ENCODE peak calls at places on chromosome 21, in eight cellular contexts. Y, F, O, C, M, K, N and B are unnamed samples.
A peak's percentile ranks its signal among the peaks of the same experiment; 100 is the strongest.

GRCh38 chr21:43306391-43306790 is 120.5 kb downstream of the SIK1 start:
- DNase-seq in N (no peak), Y (no peak), F (no peak), K (no peak), M (no peak), O (no peak), C (no peak), B (no peak)

GRCh38 chr21:36419996-36420395 is 34.8 kb downstream of the CHAF1B start:
- DNase-seq in N (peak; percentile 72), O (peak; percentile 92), K (peak; percentile 84), F (peak; percentile 74), Y (peak; percentile 92), M (peak; percentile 88), C (peak; percentile 66), B (peak; percentile 77)

GRCh38 chr21:36927718-36928117 is 38.8 kb downstream of the HLCS start:
- DNase-seq in M (peak; percentile 86), F (peak; percentile 73), K (peak; percentile 43), N (peak; percentile 83), C (peak; percentile 60), O (peak; percentile 91), Y (peak; percentile 77), B (peak; percentile 79)

GRCh38 chr21:33761104-33762036 is 119.1 kb downstream of the ITSN1 start:
- DNase-seq in K (peak; percentile 46), M (no peak), F (no peak), Y (peak; percentile 98), O (peak; percentile 79), C (peak; percentile 81), N (no peak), B (peak; percentile 37)

GRCh38 chr21:27219068-27219467 is 252.2 kb upstream of the ADAMTS5 start:
- DNase-seq in F (no peak), Y (peak; percentile 6), M (no peak), K (no peak), O (no peak), C (peak; percentile 67), N (no peak), B (no peak)

GRCh38 chr21:15986277-15986676 is 256.5 kb downstream of the USP25 start:
- DNase-seq in M (no peak), F (no peak), O (no peak), K (no peak), N (no peak), C (no peak), Y (no peak), B (no peak)

GRCh38 chr21:36385909-36386642 is 884 bp downstream of the CHAF1B start:
- DNase-seq in Y (no peak), M (peak; percentile 11), K (no peak), O (no peak), F (no peak), C (peak; percentile 30), N (no peak), B (no peak)

GRCh38 chr21:36704958-36705678 is 6.2 kb downstream of the SIM2 start:
- DNase-seq in M (peak; percentile 47), O (no peak), N (no peak), K (no peak), F (no peak), Y (no peak), C (no peak), B (no peak)

GRCh38 chr21:25929859-25930520 is 195.2 kb downstream of the GABPA start:
- DNase-seq in K (no peak), O (peak; percentile 21), M (peak; percentile 18), F (no peak), N (no peak), Y (peak; percentile 71), C (peak; percentile 64), B (no peak)

GRCh38 chr21:33541105-33541711 is 709 bp downstream of the GART start:
- DNase-seq in O (no peak), M (peak; percentile 12), N (no peak), C (no peak), K (no peak), Y (peak; percentile 63), F (no peak), B (peak; percentile 27)

GRCh38 chr21:24118738-24119470 is 1488.4 kb downstream of the MRPL39 start:
- DNase-seq in N (no peak), F (no peak), O (no peak), C (no peak), K (no peak), Y (no peak), M (no peak), B (no peak)

GRCh38 chr21:40511976-40512375 is 335.0 kb downstream of the DSCAM start:
- DNase-seq in K (no peak), O (no peak), F (no peak), C (peak; percentile 58), M (no peak), N (no peak), Y (no peak), B (no peak)

GRCh38 chr21:36699546-36700294 is 805 bp downstream of the SIM2 start:
- DNase-seq in F (no peak), Y (no peak), M (peak; percentile 49), O (no peak), C (no peak), K (no peak), N (no peak), B (no peak)

GRCh38 chr21:20254964-20255363 is 743.2 kb upstream of the NCAM2 start:
- DNase-seq in O (no peak), N (no peak), Y (no peak), M (no peak), K (no peak), F (no peak), C (no peak), B (no peak)

GRCh38 chr21:36472377-36472776 is 7.5 kb downstream of the CLDN14 start:
- DNase-seq in M (no peak), C (no peak), Y (no peak), N (no peak), F (no peak), K (no peak), O (no peak), B (no peak)

GRCh38 chr21:21612446-21612845 is 614.2 kb downstream of the NCAM2 start:
- DNase-seq in O (no peak), Y (peak; percentile 65), C (no peak), K (no peak), F (no peak), N (no peak), M (peak; percentile 81), B (no peak)

GRCh38 chr21:38800924-38801744 is 4.6 kb upstream of the ETS2 start:
- DNase-seq in N (no peak), Y (no peak), M (no peak), F (no peak), O (no peak), K (no peak), C (peak; percentile 77), B (no peak)
- H3K4me1 ChIP-seq in N (peaks cover 25% of the 10 kb centered on the region), Y (peaks cover 37% of the 10 kb centered on the region), M (peaks cover 10% of the 10 kb centered on the region), F (peaks cover 9% of the 10 kb centered on the region), O (peaks cover 48% of the 10 kb centered on the region), K (peaks cover 78% of the 10 kb centered on the region), C (peaks cover 52% of the 10 kb centered on the region), B (peaks cover 54% of the 10 kb centered on the region)

DNA sequence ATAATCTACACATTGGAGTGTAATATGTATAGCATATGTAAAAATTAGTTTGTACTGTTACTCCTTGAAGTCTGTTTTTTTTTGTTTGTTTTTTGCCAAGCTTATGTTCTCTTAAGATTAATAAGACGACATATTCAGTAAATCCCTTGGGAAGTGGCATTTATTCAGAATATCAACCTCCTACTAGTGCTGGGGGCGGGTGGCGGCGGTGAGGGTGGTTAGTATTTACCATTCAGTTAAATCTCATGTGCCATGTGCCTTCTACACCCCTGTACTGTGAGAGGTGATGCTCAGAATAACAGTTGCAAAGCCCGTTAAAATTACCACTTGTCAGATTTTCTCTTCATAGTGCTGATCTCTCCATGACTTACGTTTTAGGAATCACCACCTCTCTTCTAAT is 3.0 kb downstream of the BACH1 start:
- DNase-seq in C (no peak), N (no peak), M (no peak), O (no peak), K (no peak), Y (no peak), F (no peak), B (no peak)
- H3K4me1 ChIP-seq in C (peaks cover 40% of the 10 kb centered on the region), N (peaks cover 63% of the 10 kb centered on the region), M (peaks cover 12% of the 10 kb centered on the region), O (peaks cover 51% of the 10 kb centered on the region), K (peaks cover 48% of the 10 kb centered on the region), Y (peaks cover 10% of the 10 kb centered on the region), F (peaks cover 87% of the 10 kb centered on the region), B (peaks cover 30% of the 10 kb centered on the region)

DNA sequence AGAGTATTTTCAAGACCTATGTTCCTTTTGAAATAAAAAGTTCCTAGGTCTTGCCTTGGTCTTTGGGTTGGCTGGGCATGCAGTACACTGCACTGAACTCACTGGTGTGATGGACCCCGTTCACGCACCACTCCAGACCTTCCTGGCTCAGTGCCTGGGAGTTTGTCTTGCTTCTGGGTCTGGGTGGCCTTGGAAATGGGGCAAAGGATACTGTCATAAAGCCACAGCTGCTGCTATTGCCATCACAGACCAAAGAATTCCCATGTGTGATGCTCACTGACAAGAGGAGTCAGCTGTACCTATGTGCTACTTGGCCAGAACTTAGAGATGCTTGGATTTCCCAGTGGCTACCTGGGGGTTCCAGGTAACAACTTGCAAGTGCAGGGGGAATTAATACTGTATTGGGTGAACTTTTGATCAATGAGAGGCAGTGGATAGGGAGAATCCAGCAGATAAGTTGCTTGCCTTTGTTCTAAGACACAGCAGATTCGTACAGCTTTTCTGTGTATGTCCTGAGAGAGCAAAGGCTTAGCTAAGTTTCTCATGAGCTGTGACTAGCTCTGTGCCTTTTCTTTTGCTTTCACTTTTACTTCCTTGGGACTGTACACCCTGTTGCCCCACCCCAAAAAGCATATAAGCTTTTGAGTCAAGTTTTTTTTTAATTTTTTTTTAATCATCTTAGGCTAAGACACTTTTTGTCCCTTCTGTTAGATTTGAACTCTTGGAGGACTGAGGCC is 115.3 kb downstream of the RUNX1 start:
- DNase-seq in M (no peak), K (no peak), F (no peak), Y (no peak), O (no peak), C (no peak), N (no peak), B (no peak)
- H3K4me1 ChIP-seq in M (no peaks in the 10 kb centered on the region), K (peaks cover 17% of the 10 kb centered on the region), F (peaks cover 34% of the 10 kb centered on the region), Y (peaks cover 7% of the 10 kb centered on the region), O (peaks cover 16% of the 10 kb centered on the region), C (peaks cover 45% of the 10 kb centered on the region), N (peaks cover 20% of the 10 kb centered on the region), B (peaks cover 4% of the 10 kb centered on the region)

GRCh38 chr21:39054066-39054465 is 129.2 kb downstream of the PSMG1 start:
- DNase-seq in N (no peak), Y (no peak), K (no peak), F (no peak), O (no peak), C (no peak), M (no peak), B (no peak)

GRCh38 chr21:39053126-39053525 is 130.1 kb downstream of the PSMG1 start:
- DNase-seq in M (no peak), O (no peak), C (no peak), Y (no peak), N (no peak), F (no peak), K (no peak), B (no peak)

GRCh38 chr21:39051561-39051949 is 131.7 kb downstream of the PSMG1 start:
- DNase-seq in M (no peak), O (no peak), C (peak; percentile 92), K (no peak), Y (peak; percentile 16), F (no peak), N (no peak), B (no peak)

GRCh38 chr21:39050839-39051560 is 132.3 kb downstream of the PSMG1 start:
- DNase-seq in C (no peak), Y (no peak), O (no peak), M (no peak), F (no peak), K (no peak), N (no peak), B (no peak)

DNA sequence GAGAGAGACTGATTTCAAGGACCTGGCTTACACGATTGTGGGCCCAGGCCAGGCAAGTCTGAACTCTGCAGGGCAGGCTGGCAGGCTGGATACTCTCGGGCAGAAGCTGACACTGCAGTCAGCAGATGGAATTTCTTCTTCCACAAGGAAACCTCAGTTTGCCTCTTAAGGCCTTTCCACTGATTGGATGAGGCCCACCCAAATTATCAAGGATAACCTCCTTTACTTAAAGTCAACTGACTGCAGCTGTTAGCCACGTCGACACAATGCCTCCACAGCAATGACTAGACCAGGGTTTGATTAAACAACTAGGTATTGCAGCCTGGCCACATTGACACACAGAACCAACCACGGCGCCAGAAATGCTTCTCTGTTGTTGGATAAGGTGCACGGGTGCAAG is 130.5 kb downstream of the PSMG1 start:
- DNase-seq in Y (no peak), F (no peak), K (no peak), C (no peak), N (no peak), O (no peak), M (no peak), B (no peak)
- H3K4me1 ChIP-seq in Y (no peaks in the 10 kb centered on the region), F (peaks cover 18% of the 10 kb centered on the region), K (no peaks in the 10 kb centered on the region), C (peaks cover 17% of the 10 kb centered on the region), N (no peaks in the 10 kb centered on the region), O (peaks cover 3% of the 10 kb centered on the region), M (peaks cover 11% of the 10 kb centered on the region), B (no peaks in the 10 kb centered on the region)